ENCODE peak calls at places on chromosomes 5 and 9, in eight cellular contexts. Q, W, O, E, I, F, D and B are unnamed samples.

GRCh38 chr5:167290478-167290877 is 1001.0 kb upstream of the WWC1 start:
- DNase-seq in Q (no peak), W (no peak), O (no peak), E (no peak), I (no peak), F (no peak), D (no peak), B (no peak)

GRCh38 chr9:37732086-37732744 is 21.4 kb upstream of the TRMT10B start:
- DNase-seq in Q (no peak), W (no peak), O (no peak), E (no peak), I (no peak), F (no peak), D (no peak), B (no peak)

GRCh38 chr5:62653001-62653863 is 74.6 kb downstream of the LRRC70 start:
- DNase-seq in Q (no peak), W (no peak), O (no peak), E (no peak), I (no peak), F (no peak), D (no peak), B (no peak)

GRCh38 chr5:180352116-180352975 is 790 bp downstream of the GFPT2 start:
- DNase-seq in Q (peak; percentile 40), W (peak; percentile 71), O (peak; percentile 53), E (no peak), I (no peak), F (peak; percentile 62), D (no peak), B (no peak)

GRCh38 chr5:14216902-14217301 is 73.8 kb downstream of the TRIO start:
- DNase-seq in Q (no peak), W (no peak), O (peak; percentile 40), E (no peak), I (peak; percentile 77), F (no peak), D (no peak), B (no peak)

GRCh38 chr9:89604463-89605180 is at the start of gene GADD45G:
- DNase-seq in Q (peak; percentile 88), W (peak; percentile 90), O (peak; percentile 94), E (no peak), I (peak; percentile 93), F (no peak), D (peak; percentile 95), B (peak; percentile 90)

GRCh38 chr5:67353500-67353931 is 156.9 kb upstream of the CD180 start:
- DNase-seq in Q (no peak), W (no peak), O (no peak), E (no peak), I (peak; percentile 42), F (no peak), D (no peak), B (no peak)

GRCh38 chr5:166341708-166342329 is 1949.6 kb upstream of the WWC1 start:
- DNase-seq in Q (no peak), W (no peak), O (no peak), E (no peak), I (no peak), F (no peak), D (no peak), B (no peak)

GRCh38 chr9:34612788-34613390 is 992 bp upstream of the RPP25L start:
- DNase-seq in Q (peak; percentile 75), W (peak; percentile 90), O (peak; percentile 90), E (no peak), I (peak; percentile 80), F (no peak), D (peak; percentile 63), B (peak; percentile 66)

GRCh38 chr5:172886974-172887491 is 53.0 kb downstream of the ERGIC1 start:
- DNase-seq in Q (peak; percentile 80), W (peak; percentile 98), O (no peak), E (no peak), I (peak; percentile 94), F (peak; percentile 91), D (no peak), B (no peak)

GRCh38 chr5:52800394-52801213 is 12.9 kb downstream of the ITGA1 start:
- DNase-seq in Q (peak; percentile 69), W (peak; percentile 91), O (peak; percentile 57), E (no peak), I (peak; percentile 67), F (peak; percentile 84), D (peak; percentile 64), B (peak; percentile 66)

GRCh38 chr9:86287013-86287412 is 4.7 kb upstream of the ISCA1 start:
- DNase-seq in Q (no peak), W (peak; percentile 63), O (peak; percentile 49), E (no peak), I (no peak), F (no peak), D (no peak), B (no peak)

GRCh38 chr9:27536168-27536567 is 6.6 kb upstream of the MOB3B start:
- DNase-seq in Q (no peak), W (no peak), O (no peak), E (no peak), I (no peak), F (no peak), D (no peak), B (no peak)

GRCh38 chr9:27534658-27535209 is 5.1 kb upstream of the MOB3B start:
- DNase-seq in Q (no peak), W (no peak), O (no peak), E (no peak), I (no peak), F (no peak), D (no peak), B (no peak)

GRCh38 chr9:27537027-27537435 is 7.4 kb upstream of the MOB3B start:
- DNase-seq in Q (no peak), W (no peak), O (no peak), E (no peak), I (no peak), F (no peak), D (no peak), B (no peak)

GRCh38 chr9:27534131-27534530 is 4.5 kb upstream of the MOB3B start:
- DNase-seq in Q (no peak), W (no peak), O (no peak), E (no peak), I (no peak), F (no peak), D (no peak), B (no peak)

DNA sequence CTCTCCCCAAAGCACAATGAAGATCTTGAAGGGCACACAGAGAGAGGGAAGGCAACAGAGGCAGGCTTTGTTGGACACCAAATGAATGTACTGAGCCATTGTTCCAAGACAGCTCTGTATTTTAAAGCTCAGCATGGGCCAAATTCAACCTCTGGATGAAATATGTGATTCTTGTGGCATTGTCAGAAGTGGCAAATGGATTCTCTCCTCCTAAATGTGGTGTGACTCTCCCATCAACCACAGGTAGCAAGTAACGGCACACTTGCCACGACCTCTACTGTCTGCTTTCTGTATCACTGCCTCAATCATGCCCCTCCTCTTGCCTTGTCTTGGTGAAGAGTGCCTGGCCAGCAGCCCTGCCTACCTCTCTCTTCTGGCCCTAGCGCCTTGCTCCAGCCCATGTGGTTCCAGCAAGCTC is 6.1 kb upstream of the MOB3B start:
- DNase-seq in Q (no peak), W (no peak), O (no peak), E (no peak), I (no peak), F (no peak), D (no peak), B (no peak)
- H3K4me1 ChIP-seq in Q (peaks cover 31% of the 10 kb centered on the region), W (peaks cover 14% of the 10 kb centered on the region), O (no peaks in the 10 kb centered on the region), E (peaks cover 27% of the 10 kb centered on the region), I (peaks cover 12% of the 10 kb centered on the region), F (peaks cover 31% of the 10 kb centered on the region), D (no peaks in the 10 kb centered on the region), B (no peaks in the 10 kb centered on the region)

DNA sequence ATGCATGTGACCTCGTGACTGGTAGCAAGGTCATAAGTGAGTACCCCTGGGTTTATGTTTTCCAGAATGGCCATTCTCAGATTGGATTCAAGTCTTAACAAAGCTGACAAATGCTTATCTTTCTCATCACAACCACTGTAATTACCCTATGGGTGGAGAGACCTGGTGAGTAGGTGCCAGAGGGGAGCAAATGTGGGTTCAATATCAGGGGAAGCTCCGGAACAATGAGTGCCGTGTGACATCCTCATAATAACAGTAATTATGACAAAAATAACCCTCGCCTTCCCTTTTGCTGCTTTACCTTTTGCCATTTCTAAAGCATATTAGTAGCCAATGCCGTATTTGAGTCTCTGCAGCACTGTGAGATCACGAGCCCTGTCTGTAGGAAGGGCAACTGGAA is 95.9 kb downstream of the NSG2 start:
- DNase-seq in Q (no peak), W (no peak), O (no peak), E (no peak), I (no peak), F (no peak), D (no peak), B (no peak)
- H3K27ac ChIP-seq in Q (no peak overlapping the region), W (no peak overlapping the region), O (no peak overlapping the region), E (no peak overlapping the region), I (no peak overlapping the region), F (no peak overlapping the region), D (no peak overlapping the region), B (no peak overlapping the region)

GRCh38 chr9:126682928-126683697 is 69.4 kb downstream of the LMX1B start:
- DNase-seq in Q (no peak), W (peak; percentile 15), O (no peak), E (no peak), I (no peak), F (no peak), D (no peak), B (no peak)
- H3K4me3 ChIP-seq in Q (no peak overlapping the region), W (no peak overlapping the region), O (no peak overlapping the region), E (no peak overlapping the region), I (no peak overlapping the region), F (no peak overlapping the region), D (no peak overlapping the region), B (no peak overlapping the region)

GRCh38 chr5:1418238-1418920 is 26.9 kb downstream of the SLC6A3 start:
- DNase-seq in Q (no peak), W (no peak), O (no peak), E (no peak), I (no peak), F (no peak), D (no peak), B (no peak)

GRCh38 chr5:1417586-1418225 is 27.5 kb downstream of the SLC6A3 start:
- DNase-seq in Q (peak; percentile 3), W (no peak), O (no peak), E (no peak), I (no peak), F (peak; percentile 57), D (no peak), B (no peak)

GRCh38 chr5:1418921-1419280 is 26.3 kb downstream of the SLC6A3 start:
- DNase-seq in Q (no peak), W (no peak), O (no peak), E (no peak), I (no peak), F (no peak), D (no peak), B (no peak)

GRCh38 chr5:1420211-1421195 is 24.7 kb downstream of the SLC6A3 start:
- DNase-seq in Q (peak; percentile 3), W (peak; percentile 23), O (no peak), E (no peak), I (no peak), F (peak; percentile 66), D (no peak), B (no peak)

DNA sequence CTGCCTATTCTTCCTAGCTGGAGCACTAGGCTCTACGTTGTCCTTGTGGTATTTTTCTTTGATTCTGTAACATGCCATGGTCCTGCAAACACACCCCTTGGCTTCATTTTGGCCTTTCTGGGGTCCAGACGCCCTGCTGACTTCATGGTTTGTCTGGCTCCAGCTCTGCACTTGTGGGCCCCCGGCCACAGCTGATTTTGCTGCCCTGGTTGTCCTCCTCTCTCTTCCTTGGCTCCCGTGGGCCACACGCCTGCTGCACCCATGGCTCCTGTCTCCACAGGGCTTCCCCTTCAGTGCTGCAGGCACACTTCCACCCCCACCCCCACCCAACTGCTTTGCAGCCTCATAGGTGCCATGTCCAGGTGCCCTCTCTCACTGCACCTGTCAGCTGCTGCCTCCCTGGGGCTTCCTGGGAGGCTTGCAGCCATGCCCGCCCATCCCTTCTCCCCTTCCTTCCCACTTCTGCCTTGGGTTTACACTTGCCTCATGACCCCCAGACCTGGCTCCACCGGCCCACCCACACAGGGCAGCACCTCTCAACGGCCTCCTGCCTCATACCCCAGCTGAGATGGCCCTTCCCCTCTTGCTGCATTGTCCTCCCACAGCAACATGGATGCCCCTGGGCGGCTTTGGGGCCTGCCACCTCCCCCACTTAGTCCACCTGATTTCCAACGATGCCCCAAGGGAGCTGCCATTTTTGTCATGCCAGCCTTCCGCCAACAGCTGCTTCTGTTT is 25.6 kb downstream of the SLC6A3 start:
- DNase-seq in Q (peak; percentile 10), W (no peak), O (no peak), E (no peak), I (no peak), F (peak; percentile 51), D (no peak), B (no peak)
- H3K4me1 ChIP-seq in Q (no peaks in the 10 kb centered on the region), W (no peaks in the 10 kb centered on the region), O (no peaks in the 10 kb centered on the region), E (no peaks in the 10 kb centered on the region), I (no peaks in the 10 kb centered on the region), F (no peaks in the 10 kb centered on the region), D (no peaks in the 10 kb centered on the region), B (no peaks in the 10 kb centered on the region)